ENCODE peak calls at places on chromosomes 16 and 17, in nine cellular contexts. H is AG04450; Z is adipocyte; Y is OCI-LY7; F is CD8-positive, alpha-beta memory T cell; E is psoas muscle; O is cardiac muscle cell; I is HepG2; M is neural progenitor cell. L is an unnamed sample. For H3K9me3, the result is how much of the 10 kb centered on the place peaks cover.

GRCh38 chr17:62767997-62768396 is 40.1 kb downstream of the MARCHF10 start:
- DNase-seq in E (no peak), H (no peak), Z (no peak), I (no peak), O (no peak), F (no peak), M (no peak), Y (no peak), L (no peak)

GRCh38 chr16:20874088-20874581 is 26.0 kb downstream of the DCUN1D3 start:
- DNase-seq in Z (no peak), F (no peak), E (no peak), M (no peak), I (no peak), H (no peak), Y (no peak), O (no peak), L (no peak)

GRCh38 chr17:61285483-61286320 is 113.9 kb upstream of the TBX2 start:
- DNase-seq in F (no peak), M (peak), E (no peak), O (peak), Y (no peak), H (peak), I (no peak), Z (peak), L (no peak)

GRCh38 chr16:7688811-7689210 is 356.2 kb downstream of the RBFOX1 start:
- DNase-seq in E (no peak), F (no peak), Y (no peak), M (no peak), I (no peak), O (no peak), Z (no peak), H (no peak), L (no peak)

GRCh38 chr17:47665655-47666054 is 15.9 kb downstream of the KPNB1 start:
- DNase-seq in I (no peak), F (no peak), Z (peak), M (no peak), E (no peak), H (no peak), Y (no peak), O (no peak), L (no peak)

GRCh38 chr17:38509772-38510423 is 81.6 kb downstream of the ARHGAP23 start:
- DNase-seq in H (no peak), E (peak), O (no peak), Y (no peak), F (no peak), I (no peak), M (no peak), Z (no peak), L (no peak)

GRCh38 chr16:4487955-4488481 is 11.8 kb downstream of the HMOX2 start:
- DNase-seq in M (no peak), Z (peak), F (no peak), Y (no peak), I (no peak), E (no peak), O (no peak), H (no peak), L (no peak)

GRCh38 chr17:49646391-49647255 is 31.3 kb downstream of the SPOP start:
- DNase-seq in Y (no peak), O (no peak), M (no peak), I (peak), H (peak), F (no peak), E (peak), Z (peak), L (peak)

GRCh38 chr17:72539981-72540897 is 419.4 kb downstream of the SOX9 start:
- DNase-seq in M (peak), F (peak), I (peak), O (peak), H (no peak), E (peak), Y (peak), Z (peak), L (peak)

GRCh38 chr17:7083592-7083991 is 3.5 kb upstream of the CLEC10A start:
- DNase-seq in H (no peak), F (no peak), Y (no peak), O (no peak), I (no peak), M (no peak), E (no peak), Z (no peak), L (no peak)

GRCh38 chr17:57548421-57549385 is 196.4 kb downstream of the CCDC182 start:
- DNase-seq in F (no peak), E (no peak), Z (no peak), Y (peak), O (no peak), I (peak), M (no peak), H (no peak), L (no peak)

GRCh38 chr17:17072546-17072945 is 30.3 kb downstream of the MPRIP start:
- DNase-seq in I (no peak), Y (no peak), M (no peak), H (no peak), F (no peak), O (no peak), E (no peak), Z (no peak), L (no peak)

GRCh38 chr16:85202631-85203461 is 90.6 kb upstream of the CIBAR2 start:
- DNase-seq in Z (peak), O (peak), H (peak), E (peak), F (no peak), Y (no peak), I (no peak), M (peak), L (no peak)

GRCh38 chr17:8912060-8912981 is 44.8 kb upstream of the PIK3R6 start:
- DNase-seq in F (no peak), M (peak), Y (no peak), E (no peak), H (no peak), I (no peak), Z (no peak), O (no peak), L (no peak)

GRCh38 chr17:78993241-78993956 is 13.7 kb upstream of the LGALS3BP start:
- DNase-seq in F (peak), Z (peak), O (peak), I (peak), E (no peak), H (no peak), Y (peak), M (peak), L (peak)

GRCh38 chr16:72224260-72224768 is 52.4 kb upstream of the PMFBP1 start:
- DNase-seq in M (no peak), F (no peak), Z (no peak), H (no peak), Y (no peak), I (peak), O (no peak), E (no peak), L (no peak)

GRCh38 chr17:79737922-79738578 is 7.3 kb downstream of the ENPP7 start:
- DNase-seq in Y (no peak), Z (no peak), M (no peak), H (no peak), O (no peak), E (no peak), I (no peak), F (no peak), L (no peak)

GRCh38 chr16:81703177-81704155 is 75.6 kb upstream of the PLCG2 start:
- DNase-seq in Y (no peak), Z (peak), H (no peak), I (no peak), F (no peak), M (no peak), O (no peak), E (peak), L (no peak)

GRCh38 chr16:77833906-77834599 is 45.7 kb downstream of the VAT1L start:
- DNase-seq in I (no peak), Y (no peak), F (no peak), Z (no peak), M (peak), E (no peak), H (peak), O (no peak), L (no peak)

GRCh38 chr16:27040671-27041070 is 26.1 kb upstream of the C16orf82 start:
- DNase-seq in Y (no peak), H (no peak), E (no peak), O (no peak), I (no peak), Z (no peak), F (no peak), M (no peak), L (no peak)

GRCh38 chr17:50946891-50947843 is 81.0 kb upstream of the TOB1 start:
- DNase-seq in Z (no peak), E (peak), H (no peak), F (no peak), O (no peak), I (no peak), M (no peak), Y (no peak), L (no peak)

GRCh38 chr16:54062361-54063346 is 223.9 kb downstream of the IRX3 start:
- DNase-seq in Y (no peak), E (no peak), I (no peak), Z (no peak), O (no peak), H (no peak), M (peak), F (no peak), L (no peak)

GRCh38 chr16:65489531-65490023 is 367.7 kb upstream of the CDH11 start:
- DNase-seq in Z (no peak), E (no peak), I (no peak), F (no peak), M (no peak), H (no peak), Y (no peak), O (no peak), L (no peak)

GRCh38 chr17:50893183-50893993 is 27.2 kb upstream of the TOB1 start:
- DNase-seq in Y (no peak), Z (no peak), E (no peak), I (peak), O (no peak), H (no peak), F (no peak), M (peak), L (no peak)

GRCh38 chr17:66715745-66716156 is 119.2 kb upstream of the CACNG5 start:
- DNase-seq in O (peak), H (peak), Y (peak), E (no peak), F (no peak), I (peak), M (peak), Z (peak), L (no peak)

DNA sequence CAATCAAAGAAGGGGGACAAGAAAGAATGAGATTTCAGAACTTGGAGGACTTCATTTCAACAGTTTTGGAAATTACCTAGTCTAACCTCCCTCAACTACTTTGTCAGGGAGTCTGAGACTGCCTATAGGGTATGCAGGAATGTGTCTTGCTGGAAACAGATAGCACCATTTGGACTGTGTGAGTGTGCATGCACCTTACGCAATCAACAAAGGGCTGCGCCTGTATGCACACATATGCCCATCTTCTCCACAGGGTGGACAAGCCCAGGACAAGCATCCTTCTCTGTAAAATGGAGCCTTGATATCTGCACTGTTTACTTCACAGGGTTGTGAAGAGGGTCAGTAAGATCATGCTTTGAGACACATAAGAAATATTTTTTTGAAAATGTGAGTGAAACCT is 305.7 kb upstream of the ASIC2 start:
- DNase-seq in M (no peak), F (no peak), Y (no peak), E (no peak), Z (no peak), H (no peak), O (no peak), I (no peak), L (no peak)
- H3K4me3 ChIP-seq in M (no peak), F (no peak), Y (no peak), E (no peak), Z (no peak), H (no peak), O (no peak), I (no peak), L (no peak)

GRCh38 chr16:3292604-3293003 is 9.3 kb downstream of the ZNF263 start:
- DNase-seq in Y (no peak), E (no peak), F (no peak), Z (peak), O (no peak), M (no peak), I (no peak), H (no peak), L (no peak)

GRCh38 chr16:3295209-3295608 is 10.0 kb downstream of the TIGD7 start:
- DNase-seq in M (no peak), Z (no peak), H (no peak), F (no peak), I (no peak), Y (no peak), O (no peak), E (no peak), L (no peak)

GRCh38 chr16:3295783-3296182 is 9.4 kb downstream of the TIGD7 start:
- DNase-seq in I (no peak), O (no peak), H (no peak), E (no peak), Y (no peak), M (no peak), Z (no peak), F (no peak), L (no peak)

GRCh38 chr16:3285131-3285530 is 1.8 kb downstream of the ZNF263 start:
- DNase-seq in H (no peak), O (no peak), F (no peak), M (no peak), E (no peak), Z (no peak), Y (no peak), I (no peak), L (no peak)

GRCh38 chr16:3289998-3290673 is 6.8 kb downstream of the ZNF263 start:
- DNase-seq in E (no peak), H (no peak), F (no peak), M (no peak), Z (no peak), Y (no peak), O (no peak), I (no peak), L (no peak)
- H3K9me3 ChIP-seq in E (half or more), H (half or more), F (half or more), M (under half), Z (half or more), Y (under half), O (under half), I (under half), L (half or more)

GRCh38 chr17:81276781-81277180 is 18.3 kb downstream of the SLC38A10 start:
- DNase-seq in Z (no peak), Y (no peak), E (no peak), H (no peak), M (no peak), O (no peak), I (no peak), F (no peak), L (no peak)

GRCh38 chr17:81277938-81278693 is 17.0 kb downstream of the SLC38A10 start:
- DNase-seq in Z (no peak), H (no peak), M (no peak), F (no peak), E (no peak), I (no peak), Y (no peak), O (no peak), L (no peak)

GRCh38 chr17:81278831-81279230 is 16.3 kb downstream of the SLC38A10 start:
- DNase-seq in I (no peak), Z (no peak), H (no peak), F (no peak), Y (no peak), M (no peak), O (no peak), E (no peak), L (no peak)

GRCh38 chr17:81279278-81280073 is 15.6 kb downstream of the SLC38A10 start:
- DNase-seq in O (no peak), Y (no peak), Z (no peak), M (no peak), I (no peak), F (no peak), H (no peak), E (no peak), L (no peak)

GRCh38 chr17:81277421-81277820 is 17.7 kb downstream of the SLC38A10 start:
- DNase-seq in H (no peak), Y (no peak), M (no peak), F (no peak), O (no peak), I (no peak), Z (no peak), E (no peak), L (no peak)
- H3K4me3 ChIP-seq in H (no peak), Y (no peak), M (no peak), F (no peak), O (no peak), I (no peak), Z (no peak), E (no peak), L (no peak)

DNA sequence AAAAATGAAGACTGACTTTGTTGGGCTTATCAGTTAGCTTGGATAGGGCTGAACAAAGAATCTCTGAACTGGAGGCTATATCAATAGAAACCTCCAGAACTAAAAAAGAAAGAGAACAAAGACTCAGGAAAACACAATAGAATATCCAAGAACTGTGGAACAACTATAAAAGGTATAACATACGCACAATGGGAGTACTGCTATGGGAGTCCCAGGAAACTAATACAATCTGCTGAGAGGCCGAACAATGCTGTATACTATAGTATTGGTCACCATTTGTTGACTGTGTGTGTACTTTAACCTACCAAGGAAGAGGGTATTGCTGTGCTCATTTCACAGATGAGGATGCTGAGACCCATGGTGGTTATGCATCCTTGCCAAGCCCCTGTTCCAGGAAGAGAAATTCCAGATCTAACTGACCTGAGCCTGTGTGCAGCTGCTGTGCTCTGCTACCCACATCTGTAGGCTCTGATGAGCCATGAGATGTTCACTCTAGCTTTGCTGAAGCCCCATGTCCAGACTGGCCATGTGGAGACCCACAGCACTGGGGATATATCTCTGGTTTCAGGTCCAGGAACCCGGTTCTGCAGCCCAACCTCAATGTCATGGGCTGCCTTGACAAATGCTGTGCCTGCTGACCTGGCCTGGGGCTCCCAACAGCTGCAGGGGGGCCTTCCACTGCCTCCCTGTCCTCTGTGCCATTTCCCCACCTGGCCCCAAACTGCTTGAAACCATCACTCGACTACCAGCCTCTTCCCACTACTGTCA is 254.3 kb upstream of the TNRC6C start:
- DNase-seq in I (no peak), E (no peak), M (no peak), Z (no peak), O (no peak), H (no peak), F (no peak), Y (no peak), L (no peak)
- H3K9me3 ChIP-seq in I (under half), E (under half), M (under half), Z (half or more), O (under half), H (under half), F (under half), Y (under half), L (under half)

GRCh38 chr17:45394913-45395568 is 37.6 kb downstream of the ARHGAP27 start:
- DNase-seq in M (peak), Y (peak), Z (peak), I (peak), O (peak), F (no peak), H (peak), E (peak), L (peak)

GRCh38 chr17:45397796-45398195 is 34.9 kb downstream of the ARHGAP27 start:
- DNase-seq in Z (no peak), E (no peak), Y (no peak), M (no peak), I (no peak), O (no peak), H (no peak), F (no peak), L (no peak)

GRCh38 chr17:45396496-45397205 is 36.0 kb downstream of the ARHGAP27 start:
- DNase-seq in Z (no peak), M (no peak), I (no peak), F (no peak), O (no peak), E (peak), Y (no peak), H (no peak), L (no peak)

GRCh38 chr17:45394001-45394912 is 38.4 kb downstream of the ARHGAP27 start:
- DNase-seq in E (no peak), I (no peak), Z (no peak), F (no peak), O (no peak), Y (no peak), M (no peak), H (no peak), L (no peak)

GRCh38 chr17:45395569-45396415 is 36.9 kb downstream of the ARHGAP27 start:
- DNase-seq in F (no peak), E (peak), M (no peak), H (no peak), Y (no peak), I (no peak), O (no peak), Z (no peak), L (no peak)
- H3K4me3 ChIP-seq in F (no peak), E (peak), M (no peak), H (peak), Y (no peak), I (no peak), O (no peak), Z (no peak), L (no peak)